ENCODE peak calls at places on chromosomes 12 and 14, in five cellular contexts. K is MCF 10A, E is AG09319, A is GM23338, P is mammary epithelial cell. W is an unnamed sample.

GRCh38 chr12:80321653-80322052 is 122.4 kb upstream of the PTPRQ start:
- DNase-seq in K (no peak), E (no peak), A (peak), P (peak), W (no peak)

GRCh38 chr12:13834241-13834640 is 147.2 kb downstream of the GRIN2B start:
- DNase-seq in K (no peak), E (no peak), A (no peak), P (no peak), W (no peak)

GRCh38 chr12:99670635-99671034 is 23.1 kb downstream of the GARIN6 start:
- DNase-seq in K (no peak), E (no peak), A (peak), P (no peak), W (no peak)

GRCh38 chr14:96039633-96040311 is 610 bp downstream of the C14orf132 start:
- DNase-seq in K (no peak), E (no peak), A (peak), P (no peak), W (no peak)

GRCh38 chr14:49545716-49546115 is 40.5 kb downstream of the RPS29 start:
- DNase-seq in K (no peak), E (no peak), A (peak), P (no peak), W (no peak)

GRCh38 chr12:89501793-89502192 is 22.8 kb downstream of the GALNT4 start:
- DNase-seq in K (no peak), E (no peak), A (no peak), P (no peak), W (no peak)

GRCh38 chr12:113030875-113031525 is 25.5 kb upstream of the DTX1 start:
- DNase-seq in K (peak), E (peak), A (peak), P (peak), W (no peak)

GRCh38 chr12:3613641-3614180 is 122.7 kb downstream of the PRMT8 start:
- DNase-seq in K (no peak), E (no peak), A (no peak), P (no peak), W (no peak)

GRCh38 chr12:47014474-47014873 is 64.9 kb upstream of the PCED1B start:
- DNase-seq in K (peak), E (no peak), A (no peak), P (peak), W (no peak)

GRCh38 chr14:37901978-37902377 is 305.7 kb upstream of the SSTR1 start:
- DNase-seq in K (peak), E (peak), A (peak), P (no peak), W (no peak)

GRCh38 chr14:93970967-93971634 is 5.3 kb downstream of the ASB2 start:
- DNase-seq in K (no peak), E (no peak), A (no peak), P (no peak), W (no peak)

GRCh38 chr14:94769413-94770250 is at the start of gene GSC:
- DNase-seq in K (no peak), E (peak), A (peak), P (peak), W (no peak)

GRCh38 chr12:11705010-11705409 is 55.5 kb downstream of the ETV6 start:
- DNase-seq in K (peak), E (peak), A (no peak), P (peak), W (no peak)

GRCh38 chr12:93563807-93564538 is 8.5 kb upstream of the SOCS2 start:
- DNase-seq in K (no peak), E (no peak), A (peak), P (peak), W (no peak)

GRCh38 chr14:21408152-21408551 is 24.3 kb upstream of the SUPT16H start:
- DNase-seq in K (peak), E (no peak), A (no peak), P (peak), W (no peak)

GRCh38 chr14:76836029-76836630 is 9.9 kb downstream of the LRRC74A start:
- DNase-seq in K (peak), E (no peak), A (no peak), P (no peak), W (no peak)

GRCh38 chr12:52087961-52088820 is 8.7 kb downstream of the SMIM41 start:
- DNase-seq in K (no peak), E (no peak), A (no peak), P (no peak), W (no peak)

GRCh38 chr12:4164591-4165558 is 108.7 kb upstream of the CCND2 start:
- DNase-seq in K (no peak), E (peak), A (peak), P (peak), W (no peak)

GRCh38 chr14:21476526-21476924 is 234 bp downstream of the RAB2B start:
- DNase-seq in K (peak), E (no peak), A (no peak), P (peak), W (peak)

GRCh38 chr12:54147186-54147585 is 41.6 kb downstream of the SMUG1 start:
- DNase-seq in K (no peak), E (no peak), A (no peak), P (no peak), W (no peak)
- TF ChIP-seq CTCF in K (no peak), E (no peak), A (no peak), P (no peak), W (no peak)

GRCh38 chr14:86464386-86464785 is 934.4 kb downstream of the FLRT2 start:
- DNase-seq in K (no peak), E (no peak), A (no peak), P (no peak), W (no peak)
- TF ChIP-seq CTCF in K (no peak), E (no peak), A (no peak), P (no peak), W (no peak)

GRCh38 chr14:31549817-31550216 is 11.4 kb upstream of the NUBPL start:
- DNase-seq in K (no peak), E (no peak), A (no peak), P (no peak), W (no peak)
- TF ChIP-seq CTCF in K (no peak), E (no peak), A (no peak), P (no peak), W (no peak)

DNA sequence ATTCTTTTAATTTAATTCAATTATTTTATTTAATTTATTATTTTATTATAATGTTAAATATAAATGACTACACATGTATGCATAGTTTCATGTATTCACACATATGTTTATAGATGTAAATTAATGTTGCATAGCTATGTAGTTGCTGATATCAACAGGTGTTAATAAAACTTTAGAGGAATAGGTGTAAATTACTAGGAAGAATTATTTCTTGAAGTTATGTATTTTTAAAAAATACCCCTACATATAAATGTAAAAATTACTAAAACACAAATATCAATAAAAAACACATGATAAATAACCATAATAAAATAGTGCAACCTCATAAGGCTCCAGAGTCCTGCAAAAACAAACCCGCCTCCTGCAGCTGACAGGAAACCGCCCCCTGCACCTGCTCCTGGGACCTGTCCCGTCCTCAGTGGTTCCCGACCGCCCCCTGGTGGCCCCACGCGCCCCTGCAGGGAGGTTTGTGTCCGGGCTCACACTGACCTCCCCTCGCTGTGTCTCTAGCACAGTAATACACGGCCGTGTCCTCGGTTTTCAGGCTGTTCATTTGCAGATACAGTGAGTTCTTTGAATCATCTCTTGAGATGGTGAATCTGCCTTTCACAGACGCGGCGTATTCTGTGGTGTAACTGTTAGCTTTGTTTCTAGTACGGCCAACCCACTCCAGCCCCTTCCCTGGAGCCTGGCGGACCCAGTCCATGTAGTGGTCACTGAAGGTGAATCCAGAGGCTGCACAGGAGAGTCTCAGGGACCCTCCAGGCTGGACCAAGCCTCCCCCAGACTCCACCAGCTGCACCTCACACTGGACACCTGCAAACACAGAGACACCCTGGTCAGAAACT is 1264.0 kb downstream of the TMEM121 start:
- DNase-seq in K (peak), E (no peak), A (peak), P (peak), W (peak)
- TF ChIP-seq CTCF in K (peak), E (peak), A (peak), P (peak), W (no peak)

GRCh38 chr12:72282721-72283120 is 10.6 kb downstream of the TRHDE start:
- DNase-seq in K (peak), E (no peak), A (peak), P (peak), W (no peak)
- TF ChIP-seq CTCF in K (peak), E (peak), A (peak), P (peak), W (no peak)

GRCh38 chr12:38903596-38903995 is 1.8 kb downstream of the CPNE8 start:
- DNase-seq in K (no peak), E (no peak), A (no peak), P (no peak), W (no peak)

GRCh38 chr12:38907171-38907923 is 2.0 kb upstream of the CPNE8 start:
- DNase-seq in K (no peak), E (no peak), A (no peak), P (peak), W (no peak)

GRCh38 chr12:38904932-38905479 is 385 bp downstream of the CPNE8 start:
- DNase-seq in K (peak), E (peak), A (peak), P (peak), W (peak)

GRCh38 chr12:38906482-38907170 is 1.2 kb upstream of the CPNE8 start:
- DNase-seq in K (peak), E (peak), A (peak), P (peak), W (peak)

DNA sequence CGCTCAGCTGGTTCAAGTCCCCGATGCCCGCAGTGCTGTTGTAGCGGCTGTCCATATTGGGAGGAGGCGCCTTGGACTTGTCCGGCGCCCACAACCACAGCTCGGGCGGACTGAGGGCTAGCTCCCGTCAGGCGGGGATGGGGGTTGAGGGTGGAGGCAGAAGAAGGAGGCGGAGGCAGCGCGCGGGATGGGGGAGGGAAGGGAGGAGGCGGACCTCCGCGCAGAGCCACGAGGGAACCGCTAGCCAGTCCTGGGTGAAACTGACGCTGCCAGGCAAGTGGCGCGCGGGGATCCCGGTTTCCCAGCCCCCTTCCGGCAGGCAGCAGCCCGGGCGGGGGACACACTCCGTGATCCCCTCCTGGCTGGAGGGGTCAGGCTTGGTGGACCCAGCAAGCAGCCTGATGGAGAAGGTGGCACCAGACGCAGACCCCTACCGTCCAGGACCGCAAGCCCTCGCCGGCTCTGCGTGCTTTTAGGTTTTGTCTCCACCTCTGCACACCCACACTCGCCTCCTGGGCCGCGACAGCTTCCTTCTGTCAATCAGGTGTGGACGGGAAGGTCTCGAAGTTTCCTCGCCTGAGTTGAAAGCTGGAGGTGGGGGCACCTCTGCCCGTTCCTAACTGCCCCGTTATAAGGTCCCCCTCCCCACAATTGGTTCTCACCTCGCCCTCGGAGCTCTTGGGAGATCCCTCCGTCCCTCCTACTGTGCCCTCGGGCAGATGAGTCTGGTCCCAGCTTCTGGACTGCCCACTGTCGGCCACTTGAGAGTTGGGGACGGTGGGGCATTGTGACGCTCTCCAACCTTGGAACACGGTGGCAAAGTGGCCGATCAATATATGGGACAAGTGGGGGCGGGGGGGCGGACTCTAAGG is at the start of gene CPNE8:
- DNase-seq in K (peak), E (peak), A (peak), P (peak), W (peak)
- TF ChIP-seq CTCF in K (no peak), E (no peak), A (no peak), P (no peak), W (no peak)

DNA sequence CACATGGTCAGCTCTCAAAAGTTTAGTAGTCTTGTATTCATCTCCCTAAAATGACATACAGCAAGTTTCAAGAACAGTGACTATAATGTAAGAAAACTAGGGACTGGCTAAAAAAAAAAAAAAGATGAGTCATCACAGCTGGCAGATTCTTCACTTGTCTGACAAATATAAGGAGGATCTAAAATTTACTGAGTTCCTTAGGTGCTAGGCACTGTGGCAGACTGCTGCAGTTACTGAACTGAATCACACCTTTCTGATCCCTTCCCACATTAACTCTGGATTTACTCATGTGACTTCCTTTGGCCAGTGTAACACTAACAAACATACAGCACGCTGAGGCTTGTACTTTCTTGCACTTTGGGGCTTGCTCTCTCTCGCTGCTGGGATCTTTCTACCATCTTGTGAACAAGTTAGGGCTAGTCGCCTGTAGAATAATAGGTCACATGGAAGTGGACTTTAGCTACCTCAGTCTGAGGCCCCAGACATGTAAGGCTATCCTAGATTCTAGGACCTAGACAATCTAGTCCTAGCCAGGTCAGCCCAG is 32.1 kb downstream of the BAZ1A start:
- DNase-seq in K (peak), E (peak), A (no peak), P (peak), W (no peak)
- TF ChIP-seq CTCF in K (no peak), E (no peak), A (no peak), P (no peak), W (no peak)